ENCODE peak calls at places on chromosomes 1 and 21, in five cellular contexts. L, H, V, I and G are unnamed samples.

GRCh38 chr1:228172591-228173527 is 7.3 kb downstream of the IBA57 start:
- DNase-seq in V (no peak), I (no peak), H (no peak), L (no peak), G (no peak)

GRCh38 chr1:68174173-68175113 is 57.9 kb downstream of the WLS start:
- DNase-seq in I (peak; percentile 91), V (peak; percentile 61), L (peak; percentile 77), H (peak; percentile 96), G (no peak)

GRCh38 chr1:169363046-169363756 is 4.4 kb downstream of the NME7 start:
- DNase-seq in V (no peak), L (no peak), I (peak; percentile 77), H (peak; percentile 84), G (no peak)

GRCh38 chr1:234188454-234188792 is 184.8 kb upstream of the COA6 start:
- DNase-seq in I (no peak), H (no peak), L (no peak), V (no peak), G (no peak)

GRCh38 chr21:45280178-45280821 is 7.4 kb downstream of the POFUT2 start:
- DNase-seq in V (no peak), L (no peak), I (no peak), H (no peak), G (peak; percentile 52)

GRCh38 chr21:46509760-46510159 is 51.1 kb downstream of the DIP2A start:
- DNase-seq in H (no peak), L (no peak), V (peak; percentile 49), I (no peak), G (no peak)

GRCh38 chr1:155002479-155003226 is at the start of gene ZBTB7B:
- DNase-seq in H (peak; percentile 57), I (no peak), V (peak; percentile 54), L (no peak), G (no peak)

GRCh38 chr1:42735477-42736105 is 4.4 kb downstream of the CLDN19 start:
- DNase-seq in I (no peak), L (no peak), V (peak; percentile 49), H (no peak), G (no peak)

GRCh38 chr1:6923955-6924890 is 139.0 kb downstream of the CAMTA1 start:
- DNase-seq in I (no peak), L (no peak), H (no peak), V (no peak), G (peak; percentile 61)

GRCh38 chr1:125087247-125087646 is 3902.5 kb downstream of the SRGAP2C start:
- DNase-seq in H (no peak), L (no peak), I (no peak), V (no peak), G (no peak)

GRCh38 chr1:240139511-240139910 is 47.8 kb downstream of the FMN2 start:
- DNase-seq in L (no peak), H (no peak), V (no peak), I (no peak), G (no peak)

GRCh38 chr1:111988377-111988742 is 1.1 kb downstream of the KCND3 start:
- DNase-seq in L (no peak), I (no peak), V (no peak), H (no peak), G (no peak)

GRCh38 chr1:186297439-186297838 is 77.6 kb downstream of the TPR start:
- DNase-seq in V (no peak), L (no peak), H (no peak), I (no peak), G (no peak)

GRCh38 chr1:98188769-98189168 is 267.9 kb upstream of the DPYD start:
- DNase-seq in V (no peak), L (no peak), I (no peak), H (no peak), G (no peak)

GRCh38 chr21:42405064-42406059 is 1.7 kb downstream of the UBASH3A start:
- DNase-seq in L (no peak), H (no peak), I (no peak), V (peak; percentile 4), G (no peak)
- H3K4me1 ChIP-seq in L (no peaks in the 10 kb centered on the region), H (no peaks in the 10 kb centered on the region), I (no peaks in the 10 kb centered on the region), V (no peaks in the 10 kb centered on the region), G (no peaks in the 10 kb centered on the region)

GRCh38 chr1:202014060-202014459 is 3.7 kb downstream of the ELF3 start:
- DNase-seq in V (peak; percentile 32), I (no peak), H (no peak), L (no peak), G (no peak)
- H3K27ac ChIP-seq in V (peak overlapping the region; percentile 93), I (peak overlapping the region; percentile 97), H (no peak overlapping the region), L (no peak overlapping the region), G (no peak overlapping the region)

GRCh38 chr1:201561604-201562003 is 22.7 kb downstream of the NAV1 start:
- DNase-seq in I (no peak), V (no peak), L (no peak), H (peak; percentile 27), G (no peak)
- H3K4me1 ChIP-seq in I (no peaks in the 10 kb centered on the region), V (peaks cover 34% of the 10 kb centered on the region), L (peaks cover 16% of the 10 kb centered on the region), H (peaks cover 77% of the 10 kb centered on the region), G (no peaks in the 10 kb centered on the region)

GRCh38 chr1:12179638-12180121 is 12.9 kb downstream of the TNFRSF1B start:
- DNase-seq in H (no peak), L (no peak), V (no peak), I (no peak), G (no peak)
- H3K27ac ChIP-seq in H (no peak overlapping the region), L (peak overlapping the region; percentile 54), V (peak overlapping the region; percentile 81), I (no peak overlapping the region), G (peak overlapping the region; percentile 63)

GRCh38 chr1:2301607-2302291 is 73.6 kb downstream of the SKI start:
- DNase-seq in I (no peak), L (no peak), H (no peak), V (no peak), G (no peak)

GRCh38 chr1:2298685-2299673 is 70.9 kb downstream of the SKI start:
- DNase-seq in L (no peak), H (no peak), V (no peak), I (no peak), G (no peak)

GRCh38 chr1:2300851-2301606 is 72.9 kb downstream of the SKI start:
- DNase-seq in H (peak; percentile 84), I (no peak), L (peak; percentile 54), V (peak; percentile 86), G (peak; percentile 86)

GRCh38 chr1:2302292-2302925 is 74.3 kb downstream of the SKI start:
- DNase-seq in H (no peak), L (no peak), I (no peak), V (no peak), G (no peak)

DNA sequence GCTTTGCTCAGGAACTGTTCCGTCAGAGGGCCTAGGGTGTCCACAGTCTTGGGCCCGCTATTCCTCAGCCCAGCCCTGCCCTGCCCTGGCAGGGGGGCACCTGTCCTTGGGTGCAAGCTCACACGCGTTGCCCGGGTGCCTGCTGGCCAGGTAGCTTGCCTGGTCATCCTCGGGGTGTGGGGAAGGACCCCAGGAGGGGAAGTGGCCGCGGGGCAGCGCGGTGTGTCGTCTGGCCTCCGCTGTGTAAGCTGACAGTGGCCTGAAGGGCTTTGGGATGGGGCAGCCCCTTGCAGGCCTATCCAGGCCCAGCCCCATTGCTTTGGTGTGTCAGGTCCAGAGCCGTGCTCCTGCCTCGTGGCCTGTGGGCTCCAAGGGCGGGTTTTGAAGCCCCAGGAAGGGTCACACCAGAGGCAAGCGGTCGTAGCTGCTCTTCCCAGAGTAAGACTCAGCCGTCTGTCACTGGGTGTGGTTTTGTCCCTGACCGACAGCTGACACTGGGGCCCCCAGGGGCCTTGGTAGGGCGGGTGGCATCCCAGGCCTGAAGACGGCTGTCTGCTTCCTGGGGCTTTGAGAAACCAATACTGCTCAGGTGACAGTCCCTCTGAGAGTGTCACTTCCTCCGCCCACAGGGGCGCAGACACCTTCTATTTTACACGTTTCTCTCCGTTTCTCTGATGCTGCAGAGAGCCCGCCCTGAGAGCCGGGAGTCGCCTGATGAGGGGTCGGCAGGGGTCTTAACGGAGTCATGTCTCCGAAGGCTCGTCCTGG is 72.1 kb downstream of the SKI start:
- DNase-seq in L (no peak), V (peak; percentile 75), I (no peak), H (peak; percentile 55), G (no peak)
- H3K4me1 ChIP-seq in L (peaks cover 35% of the 10 kb centered on the region), V (peaks cover 48% of the 10 kb centered on the region), I (no peaks in the 10 kb centered on the region), H (peaks cover 30% of the 10 kb centered on the region), G (peaks cover 45% of the 10 kb centered on the region)

DNA sequence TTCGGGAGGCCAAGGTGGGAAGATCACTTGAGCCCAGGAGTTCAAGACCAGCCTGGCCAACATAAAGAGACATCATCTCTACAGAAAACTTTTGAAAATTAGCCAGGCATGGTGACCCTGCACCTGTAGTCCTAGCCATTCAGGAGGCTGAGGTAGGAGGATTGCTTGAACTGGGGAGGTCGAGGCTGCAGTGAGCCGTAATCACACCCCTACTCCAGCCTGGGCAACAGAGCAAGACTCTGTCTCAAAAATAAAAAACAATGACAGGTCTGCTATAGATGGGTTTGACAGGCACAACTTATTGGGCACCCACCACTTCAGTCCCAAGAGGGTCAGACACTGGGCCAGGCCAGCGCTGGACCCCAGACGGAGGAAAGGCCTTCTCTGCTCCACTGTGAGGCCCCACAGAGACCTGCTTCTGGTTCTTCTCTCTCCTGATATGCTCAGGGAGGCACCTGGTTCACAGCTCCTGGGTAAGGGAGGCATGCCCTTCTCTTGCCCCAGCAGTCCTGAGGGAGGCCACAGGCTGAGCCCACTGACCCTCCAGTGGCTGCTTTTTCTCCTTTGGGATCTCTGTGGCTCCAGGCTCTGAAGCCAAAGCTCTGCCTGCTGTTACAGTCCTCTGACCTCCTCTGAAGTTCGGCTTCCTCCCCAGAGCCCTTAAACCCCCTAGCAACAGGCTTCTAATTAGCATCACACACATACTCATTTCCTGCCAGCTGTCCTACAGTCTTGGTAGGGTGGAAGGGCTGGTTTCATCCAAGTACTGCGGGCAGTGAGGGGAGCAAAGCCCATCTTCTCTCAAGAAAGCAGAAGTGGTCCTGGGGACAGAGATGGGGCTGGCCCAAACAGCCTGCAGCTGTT is 14.4 kb downstream of the S100A16 start:
- DNase-seq in I (no peak), L (no peak), H (peak; percentile 58), V (peak; percentile 23), G (no peak)
- H3K27ac ChIP-seq in I (no peak overlapping the region), L (no peak overlapping the region), H (peak overlapping the region; percentile 39), V (peak overlapping the region; percentile 14), G (no peak overlapping the region)

DNA sequence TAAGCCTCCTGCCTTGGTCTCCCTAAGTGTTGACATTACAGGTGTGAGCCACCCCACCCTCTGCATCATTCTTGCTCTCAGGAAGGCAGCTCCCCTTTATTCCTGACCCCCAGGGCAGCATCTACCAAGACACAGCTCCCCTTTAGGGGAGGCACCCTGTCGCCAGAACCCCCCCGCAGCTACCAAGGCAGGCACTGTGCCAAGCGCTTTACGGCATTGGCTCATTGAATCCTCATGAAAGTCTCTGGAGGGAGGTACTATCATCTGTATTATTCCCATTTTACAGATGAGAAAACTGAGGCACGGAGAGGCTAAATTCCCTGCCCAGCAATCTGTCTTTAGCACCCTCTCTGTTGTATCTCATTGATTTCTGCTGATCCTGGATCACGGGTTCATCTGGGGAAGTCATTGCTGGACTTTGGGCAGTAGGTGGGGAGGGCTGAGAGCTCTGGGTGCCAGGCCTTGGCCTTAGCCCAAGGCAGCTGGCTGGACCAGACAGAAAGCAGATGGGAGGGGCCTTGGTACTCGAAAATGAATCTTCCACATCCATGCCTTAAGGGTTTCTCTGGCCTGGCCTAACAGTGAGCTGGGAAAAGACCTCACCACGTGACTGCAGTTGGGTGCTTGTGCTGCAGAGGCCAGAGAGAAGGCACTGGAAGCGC is 5.9 kb downstream of the PLOD1 start:
- DNase-seq in I (no peak), L (no peak), V (peak; percentile 55), H (peak; percentile 54), G (no peak)
- H3K4me1 ChIP-seq in I (no peaks in the 10 kb centered on the region), L (peaks cover 13% of the 10 kb centered on the region), V (peaks cover 21% of the 10 kb centered on the region), H (peaks cover 23% of the 10 kb centered on the region), G (peaks cover 2% of the 10 kb centered on the region)

DNA sequence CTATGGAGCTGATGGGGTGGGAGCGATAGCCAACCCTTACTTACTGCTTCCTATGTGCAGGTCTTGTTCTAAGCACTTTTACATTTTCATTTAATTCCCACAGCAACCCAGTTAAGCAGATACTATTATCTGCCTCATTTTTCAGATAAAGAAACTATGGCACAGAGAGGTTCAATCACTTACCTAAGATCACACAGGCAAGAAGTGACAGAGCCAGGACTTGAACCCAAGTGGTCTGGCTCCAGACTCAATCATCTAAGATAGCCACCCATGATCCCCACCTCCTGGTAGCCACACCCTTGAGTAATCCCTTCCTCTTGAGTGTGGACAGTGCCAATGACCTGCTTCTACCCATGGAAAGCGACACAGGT is 23.2 kb upstream of the IFNAR1 start:
- DNase-seq in I (no peak), V (no peak), H (no peak), L (no peak), G (no peak)
- H3K27ac ChIP-seq in I (no peak overlapping the region), V (peak overlapping the region; percentile 71), H (no peak overlapping the region), L (peak overlapping the region; percentile 18), G (peak overlapping the region; percentile 15)